ENCODE peak calls at places on chromosome 6, in eight cellular contexts. Y is astrocyte of the spinal cord, G is body of pancreas, A is choroid plexus epithelial cell, P is heart left ventricle, J is AG04449, X is GM06990, H is hepatocyte. B is an unnamed sample.

GRCh38 chr6:49336514-49337131 is 126.4 kb downstream of the MMUT start:
- DNase-seq in J (no peak), X (no peak), G (peak; percentile 90), P (no peak), H (peak; percentile 79), A (peak; percentile 63), Y (no peak), B (no peak)

GRCh38 chr6:123118811-123119210 is 122.8 kb downstream of the CLVS2 start:
- DNase-seq in A (no peak), Y (no peak), P (no peak), X (no peak), J (no peak), H (peak; percentile 23), G (no peak), B (no peak)

GRCh38 chr6:41164551-41164950 is 1.6 kb upstream of the TREM2 start:
- DNase-seq in J (no peak), X (no peak), G (no peak), A (no peak), P (no peak), H (no peak), Y (no peak), B (no peak)

GRCh38 chr6:111456208-111456607 is 26.8 kb downstream of the REV3L start:
- DNase-seq in X (no peak), J (no peak), G (no peak), H (no peak), Y (peak; percentile 36), P (no peak), A (peak; percentile 69), B (no peak)

GRCh38 chr6:127032971-127033370 is 85.5 kb upstream of the RSPO3 start:
- DNase-seq in P (no peak), H (no peak), A (no peak), Y (no peak), G (no peak), J (no peak), X (no peak), B (no peak)

GRCh38 chr6:36851149-36851614 is 11.9 kb upstream of the CPNE5 start:
- DNase-seq in A (peak; percentile 88), Y (peak; percentile 85), J (peak; percentile 14), H (peak; percentile 85), X (no peak), G (peak; percentile 71), P (peak; percentile 68), B (peak; percentile 81)

GRCh38 chr6:85041376-85041775 is 277.0 kb upstream of the TBX18 start:
- DNase-seq in A (peak; percentile 18), G (no peak), J (no peak), X (peak; percentile 12), H (no peak), Y (no peak), P (no peak), B (no peak)

GRCh38 chr6:13554929-13555333 is 19.5 kb upstream of the SIRT5 start:
- DNase-seq in H (peak; percentile 19), A (peak; percentile 7), P (peak; percentile 71), G (no peak), J (no peak), Y (peak; percentile 24), X (no peak), B (peak; percentile 66)

GRCh38 chr6:9563996-9564395 is 850.9 kb downstream of the TFAP2A start:
- DNase-seq in X (no peak), P (no peak), A (no peak), Y (no peak), J (peak; percentile 7), G (no peak), H (no peak), B (no peak)

GRCh38 chr6:140809694-140810101 is 1323.0 kb upstream of the GJE1 start:
- DNase-seq in X (peak; percentile 27), J (no peak), H (no peak), G (no peak), Y (peak; percentile 50), P (no peak), A (peak; percentile 69), B (no peak)

GRCh38 chr6:166542580-166542912 is 43.9 kb downstream of the RAMACL start:
- DNase-seq in H (no peak), Y (no peak), X (no peak), J (no peak), G (peak; percentile 48), P (no peak), A (no peak), B (peak; percentile 21)

GRCh38 chr6:22883061-22883717 is 313.8 kb downstream of the HDGFL1 start:
- DNase-seq in J (no peak), G (no peak), H (no peak), X (no peak), Y (no peak), P (no peak), A (no peak), B (no peak)

GRCh38 chr6:15522856-15523529 is 139.8 kb downstream of the DTNBP1 start:
- DNase-seq in X (no peak), P (no peak), H (no peak), J (no peak), G (no peak), Y (no peak), A (no peak), B (no peak)

GRCh38 chr6:119384444-119384843 is 34.9 kb upstream of the MAN1A1 start:
- DNase-seq in P (no peak), J (no peak), A (peak; percentile 26), X (no peak), Y (peak; percentile 42), G (no peak), H (no peak), B (no peak)

GRCh38 chr6:94511502-94512088 is 1065.7 kb upstream of the MANEA start:
- DNase-seq in Y (no peak), A (no peak), P (no peak), H (no peak), J (no peak), X (no peak), G (no peak), B (no peak)

GRCh38 chr6:13700232-13700631 is 11.4 kb downstream of the RANBP9 start:
- DNase-seq in H (no peak), G (no peak), J (no peak), P (no peak), X (no peak), A (no peak), Y (no peak), B (no peak)

GRCh38 chr6:52672422-52673025 is 1.6 kb downstream of the TMEM14A start:
- DNase-seq in X (no peak), A (no peak), Y (no peak), P (no peak), G (peak; percentile 83), H (peak; percentile 32), J (no peak), B (no peak)

GRCh38 chr6:89475634-89476033 is 42.7 kb downstream of the ANKRD6 start:
- DNase-seq in Y (peak; percentile 30), H (no peak), X (peak; percentile 7), J (no peak), G (no peak), A (peak; percentile 28), P (no peak), B (no peak)

GRCh38 chr6:125884656-125885055 is 71.9 kb upstream of the HINT3 start:
- DNase-seq in G (no peak), X (no peak), P (no peak), A (no peak), H (no peak), Y (no peak), J (no peak), B (no peak)

GRCh38 chr6:132236281-132236680 is 165.0 kb downstream of the MOXD1 start:
- DNase-seq in A (peak; percentile 22), H (no peak), P (no peak), J (no peak), Y (no peak), X (no peak), G (no peak), B (no peak)

GRCh38 chr6:109053285-109053684 is 41.4 kb downstream of the SESN1 start:
- DNase-seq in X (no peak), J (no peak), Y (no peak), P (no peak), A (no peak), H (no peak), G (no peak), B (no peak)

GRCh38 chr6:170112583-170112860 is 178.4 kb downstream of the DLL1 start:
- DNase-seq in X (no peak), J (no peak), G (no peak), P (peak; percentile 5), Y (no peak), H (no peak), A (no peak), B (no peak)

GRCh38 chr6:164911151-164911550 is 398.3 kb downstream of the C6orf118 start:
- DNase-seq in X (no peak), H (no peak), J (no peak), Y (no peak), A (no peak), G (no peak), P (no peak), B (no peak)
- H3K4me3 ChIP-seq in X (no peak overlapping the region), H (no peak overlapping the region), J (no peak overlapping the region), Y (no peak overlapping the region), A (no peak overlapping the region), G (no peak overlapping the region), P (no peak overlapping the region), B (no peak overlapping the region)

GRCh38 chr6:47180633-47181032 is 129.1 kb downstream of the TNFRSF21 start:
- DNase-seq in J (no peak), H (peak; percentile 52), Y (peak; percentile 61), X (no peak), A (peak; percentile 60), G (no peak), P (no peak), B (no peak)
- TF ChIP-seq CTCF in J (no peak), H (no peak), Y (no peak), X (no peak), A (no peak), G (no peak), P (no peak), B (no peak)

DNA sequence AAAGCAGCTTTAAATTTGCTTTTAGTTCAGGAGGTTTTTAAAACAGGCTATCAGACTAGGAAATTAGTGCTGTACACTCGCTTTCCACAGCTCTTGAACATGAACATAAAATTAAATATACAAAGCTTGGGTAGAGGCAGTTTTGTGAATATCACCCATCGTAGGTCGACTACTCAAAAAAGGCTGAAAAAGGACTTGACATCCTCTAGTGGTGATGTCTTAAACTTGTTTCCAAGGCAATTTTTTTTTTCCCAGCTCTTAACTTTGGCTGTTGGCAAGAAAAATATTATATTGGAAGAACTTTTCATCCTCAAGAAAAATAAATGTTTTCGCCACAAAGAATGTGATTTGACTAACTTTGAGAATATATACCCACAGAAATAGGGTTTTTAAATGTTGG is 2.9 kb downstream of the MAP7 start:
- DNase-seq in P (no peak), G (no peak), J (no peak), A (peak; percentile 70), Y (peak; percentile 59), H (peak; percentile 56), X (no peak), B (peak; percentile 43)
- H3K4me3 ChIP-seq in P (no peak overlapping the region), G (no peak overlapping the region), J (no peak overlapping the region), A (no peak overlapping the region), Y (no peak overlapping the region), H (no peak overlapping the region), X (no peak overlapping the region), B (no peak overlapping the region)

GRCh38 chr6:145082359-145082758 is 653.0 kb downstream of the EPM2A start:
- DNase-seq in H (no peak), Y (no peak), X (no peak), P (no peak), G (no peak), A (no peak), J (no peak), B (no peak)
- TF ChIP-seq CTCF in H (no peak), Y (no peak), X (no peak), P (no peak), G (no peak), A (no peak), J (no peak), B (no peak)

GRCh38 chr6:156390621-156391378 is 386.4 kb upstream of the ARID1B start:
- DNase-seq in J (no peak), X (no peak), H (no peak), P (no peak), Y (no peak), G (no peak), A (no peak), B (no peak)
- H3K4me3 ChIP-seq in J (no peak overlapping the region), X (no peak overlapping the region), H (no peak overlapping the region), P (no peak overlapping the region), Y (no peak overlapping the region), G (no peak overlapping the region), A (no peak overlapping the region), B (no peak overlapping the region)